ENCODE peak calls at places on chromosomes 3 and 15, in six cellular contexts. One of them, this sample, is unnamed. For H3K36me3, the result is how much of the 10 kb centered on the place peaks cover.

GRCh38 chr3:126342211-126342610 is 15.0 kb downstream of the KLF15 start:
- DNase-seq in K562: no peak
- DNase-seq in ovary: peak
- DNase-seq in HepG2: no peak
- DNase-seq in transverse colon: peak
- DNase-seq in sigmoid colon: no peak
- DNase-seq in this sample: no peak

GRCh38 chr3:143643905-143644304 is 204.4 kb downstream of the SLC9A9 start:
- DNase-seq in K562: no peak
- DNase-seq in sigmoid colon: no peak
- DNase-seq in transverse colon: no peak
- DNase-seq in HepG2: no peak
- DNase-seq in ovary: no peak
- DNase-seq in this sample: no peak

GRCh38 chr3:68088216-68088615 is 433.8 kb upstream of the SUCLG2 start:
- DNase-seq in HepG2: no peak
- DNase-seq in transverse colon: no peak
- DNase-seq in ovary: no peak
- DNase-seq in K562: no peak
- DNase-seq in sigmoid colon: no peak
- DNase-seq in this sample: no peak

GRCh38 chr15:61318276-61318675 is 89.2 kb upstream of the RORA start:
- DNase-seq in ovary: no peak
- DNase-seq in K562: no peak
- DNase-seq in HepG2: no peak
- DNase-seq in transverse colon: no peak
- DNase-seq in sigmoid colon: no peak
- DNase-seq in this sample: no peak

GRCh38 chr3:103158183-103158582 is 723.4 kb downstream of the ZPLD1 start:
- DNase-seq in sigmoid colon: no peak
- DNase-seq in ovary: no peak
- DNase-seq in transverse colon: no peak
- DNase-seq in HepG2: no peak
- DNase-seq in K562: no peak
- DNase-seq in this sample: no peak

GRCh38 chr15:32790352-32790999 is 72.7 kb downstream of the GREM1 start:
- DNase-seq in ovary: no peak
- DNase-seq in sigmoid colon: no peak
- DNase-seq in K562: no peak
- DNase-seq in HepG2: peak
- DNase-seq in transverse colon: no peak
- DNase-seq in this sample: no peak

GRCh38 chr3:9508781-9509180 is 44.8 kb downstream of the LHFPL4 start:
- DNase-seq in K562: no peak
- DNase-seq in HepG2: no peak
- DNase-seq in transverse colon: no peak
- DNase-seq in sigmoid colon: no peak
- DNase-seq in ovary: no peak
- DNase-seq in this sample: no peak

GRCh38 chr15:69161878-69162213 is 1.4 kb downstream of the GLCE start:
- DNase-seq in HepG2: no peak
- DNase-seq in sigmoid colon: no peak
- DNase-seq in K562: no peak
- DNase-seq in transverse colon: no peak
- DNase-seq in ovary: no peak
- DNase-seq in this sample: no peak

GRCh38 chr3:175312766-175313165 is 453.6 kb downstream of the NAALADL2 start:
- DNase-seq in ovary: no peak
- DNase-seq in HepG2: no peak
- DNase-seq in K562: no peak
- DNase-seq in sigmoid colon: no peak
- DNase-seq in transverse colon: no peak
- DNase-seq in this sample: no peak

DNA sequence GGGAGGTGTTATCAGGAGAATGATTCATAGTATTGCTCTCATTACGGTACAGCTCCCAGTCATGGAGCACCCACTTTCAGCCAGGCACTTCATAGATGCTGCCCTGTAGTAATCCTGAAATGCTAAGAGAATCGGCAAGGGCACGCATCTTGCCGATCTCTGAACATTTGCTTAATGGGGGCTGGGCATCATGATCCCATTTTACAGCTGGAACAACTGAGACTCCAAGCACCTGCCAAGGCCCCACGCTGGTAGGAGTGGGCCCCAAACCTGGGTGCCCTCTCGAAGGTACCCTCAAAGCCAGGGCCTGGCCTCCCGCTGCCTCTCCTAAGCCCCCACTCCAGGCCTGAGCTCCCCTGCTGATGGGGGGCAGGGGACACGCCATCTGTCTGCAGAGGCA is 47.3 kb downstream of the RPN1 start:
- DNase-seq in transverse colon: no peak
- DNase-seq in HepG2: no peak
- DNase-seq in ovary: no peak
- DNase-seq in sigmoid colon: no peak
- DNase-seq in K562: no peak
- DNase-seq in this sample: no peak
- TF ChIP-seq POLR2A in transverse colon: no peak
- TF ChIP-seq POLR2A in HepG2: no peak
- TF ChIP-seq POLR2A in ovary: no peak
- TF ChIP-seq POLR2A in sigmoid colon: no peak
- TF ChIP-seq POLR2A in K562: no peak
- TF ChIP-seq POLR2A in this sample: no peak

GRCh38 chr3:140494970-140495369 is 182.9 kb upstream of the TRIM42 start:
- DNase-seq in sigmoid colon: no peak
- DNase-seq in K562: no peak
- DNase-seq in ovary: no peak
- DNase-seq in HepG2: no peak
- DNase-seq in transverse colon: no peak
- DNase-seq in this sample: no peak
- H3K36me3 ChIP-seq in sigmoid colon: under half
- H3K36me3 ChIP-seq in K562: under half
- H3K36me3 ChIP-seq in ovary: under half
- H3K36me3 ChIP-seq in HepG2: under half
- H3K36me3 ChIP-seq in transverse colon: under half
- H3K36me3 ChIP-seq in this sample: under half

DNA sequence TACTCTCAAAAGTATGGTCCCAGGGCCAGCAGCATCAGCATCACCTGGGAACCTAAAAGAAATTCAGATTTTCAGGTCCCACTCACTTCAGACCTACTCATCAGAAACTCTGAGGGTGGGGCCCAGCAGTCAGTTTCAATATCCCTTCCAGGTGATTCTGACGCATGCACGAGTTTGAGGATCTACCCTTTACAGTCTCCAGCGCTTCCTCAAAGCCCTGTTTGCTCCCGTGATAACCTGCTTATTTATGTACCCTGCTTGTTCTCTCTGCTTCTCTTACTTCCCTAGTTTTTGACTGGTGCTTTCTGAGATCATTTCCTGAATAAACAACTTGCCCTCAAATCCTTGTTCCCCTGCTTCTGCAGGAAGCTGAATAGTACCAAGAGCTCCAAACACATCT is 245.3 kb downstream of the ZNF621 start:
- DNase-seq in sigmoid colon: no peak
- DNase-seq in ovary: no peak
- DNase-seq in HepG2: no peak
- DNase-seq in transverse colon: peak
- DNase-seq in K562: no peak
- DNase-seq in this sample: no peak
- TF ChIP-seq EP300 in sigmoid colon: peak
- TF ChIP-seq EP300 in ovary: no peak
- TF ChIP-seq EP300 in HepG2: no peak
- TF ChIP-seq EP300 in transverse colon: no peak
- TF ChIP-seq EP300 in K562: no peak
- TF ChIP-seq EP300 in this sample: no peak

GRCh38 chr15:29345549-29346525 is 76.2 kb upstream of the NSMCE3 start:
- DNase-seq in ovary: no peak
- DNase-seq in transverse colon: no peak
- DNase-seq in K562: no peak
- DNase-seq in sigmoid colon: no peak
- DNase-seq in HepG2: no peak
- DNase-seq in this sample: no peak

GRCh38 chr15:29344474-29344873 is 74.9 kb upstream of the NSMCE3 start:
- DNase-seq in ovary: no peak
- DNase-seq in K562: no peak
- DNase-seq in HepG2: no peak
- DNase-seq in sigmoid colon: no peak
- DNase-seq in transverse colon: no peak
- DNase-seq in this sample: no peak

GRCh38 chr15:29343229-29343628 is 73.6 kb upstream of the NSMCE3 start:
- DNase-seq in sigmoid colon: no peak
- DNase-seq in transverse colon: no peak
- DNase-seq in HepG2: no peak
- DNase-seq in K562: no peak
- DNase-seq in ovary: no peak
- DNase-seq in this sample: no peak

GRCh38 chr15:29346998-29347397 is 77.4 kb upstream of the NSMCE3 start:
- DNase-seq in sigmoid colon: no peak
- DNase-seq in ovary: no peak
- DNase-seq in HepG2: no peak
- DNase-seq in K562: no peak
- DNase-seq in transverse colon: no peak
- DNase-seq in this sample: no peak

DNA sequence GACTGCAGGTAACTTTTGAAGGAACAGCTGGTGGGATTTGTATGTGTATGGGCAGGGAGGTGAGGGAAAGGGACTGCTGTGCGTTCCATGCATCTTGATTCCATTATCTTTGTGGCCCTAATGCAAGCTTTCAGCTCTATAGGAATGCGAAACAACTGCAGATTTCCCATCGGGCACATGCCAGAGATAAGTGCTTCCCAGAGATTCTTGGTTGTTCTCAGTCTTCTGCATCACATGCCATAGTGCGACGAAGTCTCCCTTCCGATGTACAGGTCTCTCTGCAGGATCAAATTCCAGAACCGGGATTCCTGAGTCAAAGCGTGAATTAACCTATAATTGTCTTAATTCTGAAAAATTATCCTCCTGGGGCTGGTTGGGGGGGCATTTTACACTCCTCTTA is 72.6 kb upstream of the NSMCE3 start:
- DNase-seq in K562: no peak
- DNase-seq in HepG2: no peak
- DNase-seq in sigmoid colon: no peak
- DNase-seq in ovary: no peak
- DNase-seq in transverse colon: no peak
- DNase-seq in this sample: no peak
- TF ChIP-seq POLR2A in K562: no peak
- TF ChIP-seq POLR2A in HepG2: no peak
- TF ChIP-seq POLR2A in sigmoid colon: no peak
- TF ChIP-seq POLR2A in ovary: no peak
- TF ChIP-seq POLR2A in transverse colon: no peak
- TF ChIP-seq POLR2A in this sample: no peak

GRCh38 chr15:50938525-50938924 is 30.0 kb downstream of the AP4E1 start:
- DNase-seq in ovary: no peak
- DNase-seq in HepG2: no peak
- DNase-seq in transverse colon: no peak
- DNase-seq in K562: no peak
- DNase-seq in sigmoid colon: no peak
- DNase-seq in this sample: no peak
- H3K36me3 ChIP-seq in ovary: under half
- H3K36me3 ChIP-seq in HepG2: under half
- H3K36me3 ChIP-seq in transverse colon: under half
- H3K36me3 ChIP-seq in K562: under half
- H3K36me3 ChIP-seq in sigmoid colon: under half
- H3K36me3 ChIP-seq in this sample: under half

DNA sequence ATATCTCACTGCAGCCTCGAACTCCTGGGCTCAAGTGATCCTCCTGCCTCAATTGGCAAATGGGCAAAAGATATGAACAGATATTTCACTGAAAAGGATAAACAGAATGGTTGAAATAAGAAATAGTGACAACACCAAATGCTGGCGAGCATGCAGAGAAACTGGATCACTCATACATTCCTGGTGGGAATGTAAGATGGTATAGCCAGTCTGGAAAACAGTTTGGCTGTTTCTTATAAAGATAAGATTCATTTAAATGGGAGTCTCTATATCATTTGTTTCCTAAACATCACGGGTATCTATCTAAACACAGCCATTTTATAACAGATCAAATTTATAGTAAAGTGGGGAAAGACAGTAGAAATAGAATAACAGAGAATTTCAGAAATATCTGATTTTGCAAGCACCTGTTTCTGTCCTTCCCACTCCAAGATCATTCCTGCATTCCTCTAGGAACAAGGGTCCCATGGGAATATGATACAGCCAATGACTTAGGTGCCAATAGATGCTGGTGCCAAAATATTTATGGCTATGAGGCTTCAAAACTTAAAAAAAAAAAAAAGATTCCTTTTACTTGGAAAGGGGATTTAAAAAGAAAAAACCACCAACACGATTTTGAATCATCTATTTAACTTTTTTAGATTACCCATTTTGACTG is 9.9 kb upstream of the TFDP2 start:
- DNase-seq in transverse colon: no peak
- DNase-seq in ovary: no peak
- DNase-seq in HepG2: no peak
- DNase-seq in K562: no peak
- DNase-seq in sigmoid colon: no peak
- DNase-seq in this sample: no peak
- TF ChIP-seq EP300 in transverse colon: no peak
- TF ChIP-seq EP300 in ovary: no peak
- TF ChIP-seq EP300 in HepG2: no peak
- TF ChIP-seq EP300 in K562: no peak
- TF ChIP-seq EP300 in sigmoid colon: no peak
- TF ChIP-seq EP300 in this sample: no peak

This sample was measured in stomach.